ENCODE peak calls at places on chromosome 1, in six cellular contexts. E is PC-3, B is HL-60, I is fibroblast of lung, V is H1, Q is AG09309. U is an unnamed sample.

GRCh38 chr1:224929335-224930237 is at the start of gene DNAH14:
- DNase-seq in V (peak; percentile 92), B (peak; percentile 69), Q (peak; percentile 16), I (peak; percentile 90), E (peak; percentile 94), U (peak; percentile 73)

GRCh38 chr1:175656416-175656815 is 87.0 kb downstream of the TNR start:
- DNase-seq in E (no peak), V (no peak), Q (no peak), B (no peak), I (no peak), U (no peak)

GRCh38 chr1:108610073-108610472 is 50.2 kb downstream of the EEIG2 start:
- DNase-seq in Q (no peak), B (no peak), I (peak; percentile 16), V (no peak), E (no peak), U (no peak)

GRCh38 chr1:241352401-241352800 is 4.6 kb downstream of the RGS7 start:
- DNase-seq in E (no peak), V (no peak), B (no peak), I (no peak), Q (no peak), U (no peak)

GRCh38 chr1:248243204-248243603 is 12.0 kb downstream of the OR2M4 start:
- DNase-seq in Q (no peak), V (peak; percentile 42), E (peak; percentile 86), B (peak; percentile 55), I (peak; percentile 3), U (peak; percentile 14)

GRCh38 chr1:205379056-205379455 is 22.3 kb upstream of the KLHDC8A start:
- DNase-seq in B (no peak), V (peak; percentile 35), E (no peak), I (no peak), Q (no peak), U (no peak)

GRCh38 chr1:207868252-207868768 is 42.6 kb downstream of the CD34 start:
- DNase-seq in B (no peak), E (peak; percentile 70), I (no peak), Q (no peak), V (peak; percentile 58), U (peak; percentile 42)

GRCh38 chr1:43367026-43367903 is 546 bp downstream of the ELOVL1 start:
- DNase-seq in I (peak; percentile 72), E (peak; percentile 75), V (peak; percentile 60), Q (no peak), B (no peak), U (no peak)

GRCh38 chr1:75855010-75855409 is 58.3 kb downstream of the MSH4 start:
- DNase-seq in Q (peak; percentile 3), I (peak; percentile 77), B (no peak), V (no peak), E (peak; percentile 67), U (peak; percentile 8)

GRCh38 chr1:44610527-44611148 is 63.6 kb downstream of the TMEM53 start:
- DNase-seq in E (no peak), V (no peak), Q (no peak), B (no peak), I (no peak), U (no peak)

GRCh38 chr1:21623411-21623961 is 45.7 kb downstream of the RAP1GAP start:
- DNase-seq in B (no peak), E (peak; percentile 8), V (no peak), I (no peak), Q (no peak), U (no peak)

GRCh38 chr1:111302374-111302773 is 11.7 kb downstream of the CHIA start:
- DNase-seq in I (no peak), E (no peak), B (no peak), Q (no peak), V (no peak), U (no peak)

GRCh38 chr1:203041351-203041932 is 15.2 kb downstream of the PPFIA4 start:
- DNase-seq in E (no peak), I (no peak), B (no peak), Q (no peak), V (no peak), U (no peak)

GRCh38 chr1:115496904-115497527 is 144.8 kb upstream of the VANGL1 start:
- DNase-seq in V (peak; percentile 10), E (peak; percentile 92), I (peak; percentile 87), Q (peak; percentile 45), B (no peak), U (peak; percentile 70)

GRCh38 chr1:29490204-29490934 is 254.0 kb downstream of the PTPRU start:
- DNase-seq in B (no peak), V (peak; percentile 47), Q (no peak), I (no peak), E (no peak), U (no peak)

GRCh38 chr1:236833593-236833992 is 38.5 kb downstream of the MTR start:
- DNase-seq in B (no peak), V (no peak), I (no peak), Q (no peak), E (no peak), U (no peak)

GRCh38 chr1:183685112-183685713 is 32.1 kb upstream of the APOBEC4 start:
- DNase-seq in I (peak; percentile 31), B (peak; percentile 41), Q (no peak), E (peak; percentile 67), V (no peak), U (peak; percentile 60)

GRCh38 chr1:1796466-1796865 is 18.2 kb upstream of the NADK start:
- DNase-seq in E (no peak), I (no peak), V (no peak), B (no peak), Q (no peak), U (no peak)
- TF ChIP-seq CTCF in E (peak; percentile 67), I (no peak), V (peak; percentile 32), B (no peak), Q (peak; percentile 29), U (peak; percentile 20)

GRCh38 chr1:89147707-89148106 is 21.8 kb upstream of the GBP2 start:
- DNase-seq in V (no peak), Q (no peak), I (no peak), E (no peak), B (no peak), U (no peak)

GRCh38 chr1:89148259-89148658 is 22.3 kb upstream of the GBP2 start:
- DNase-seq in I (no peak), V (no peak), B (no peak), E (no peak), Q (no peak), U (no peak)

GRCh38 chr1:89149976-89150375 is 24.1 kb upstream of the GBP2 start:
- DNase-seq in E (no peak), I (no peak), B (no peak), Q (no peak), V (no peak), U (no peak)

GRCh38 chr1:89151021-89151420 is 24.8 kb downstream of the GBP7 start:
- DNase-seq in Q (no peak), I (no peak), E (no peak), V (no peak), B (no peak), U (no peak)

GRCh38 chr1:89149229-89149628 is 23.3 kb upstream of the GBP2 start:
- DNase-seq in V (no peak), Q (no peak), B (no peak), I (peak; percentile 21), E (peak; percentile 33), U (peak; percentile 36)
- TF ChIP-seq CTCF in V (peak; percentile 17), Q (peak; percentile 56), B (no peak), I (peak; percentile 44), E (peak; percentile 43), U (peak; percentile 45)

DNA sequence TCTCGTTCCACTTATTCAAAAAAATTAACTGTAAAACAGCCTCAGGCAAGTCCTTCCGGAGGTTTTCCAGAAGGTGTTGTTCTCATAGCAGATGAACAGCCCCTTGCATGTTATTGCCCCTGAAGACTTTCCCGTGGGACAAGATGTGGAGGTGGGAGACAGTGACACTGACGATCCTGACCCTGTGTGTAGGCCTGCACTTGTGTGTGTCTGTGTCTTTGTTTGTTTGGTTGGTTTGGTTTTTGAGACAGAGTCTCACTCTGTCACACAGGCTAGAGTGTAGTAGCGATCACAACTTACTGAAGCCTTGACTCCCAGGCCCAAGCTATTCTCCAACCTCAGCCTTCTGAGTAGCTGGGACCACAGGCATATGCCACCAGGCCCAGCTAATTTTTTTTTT is 12.6 kb downstream of the ETV3L start:
- DNase-seq in E (no peak), Q (no peak), B (no peak), V (peak; percentile 23), I (no peak), U (no peak)
- TF ChIP-seq CTCF in E (no peak), Q (no peak), B (no peak), V (no peak), I (no peak), U (no peak)

DNA sequence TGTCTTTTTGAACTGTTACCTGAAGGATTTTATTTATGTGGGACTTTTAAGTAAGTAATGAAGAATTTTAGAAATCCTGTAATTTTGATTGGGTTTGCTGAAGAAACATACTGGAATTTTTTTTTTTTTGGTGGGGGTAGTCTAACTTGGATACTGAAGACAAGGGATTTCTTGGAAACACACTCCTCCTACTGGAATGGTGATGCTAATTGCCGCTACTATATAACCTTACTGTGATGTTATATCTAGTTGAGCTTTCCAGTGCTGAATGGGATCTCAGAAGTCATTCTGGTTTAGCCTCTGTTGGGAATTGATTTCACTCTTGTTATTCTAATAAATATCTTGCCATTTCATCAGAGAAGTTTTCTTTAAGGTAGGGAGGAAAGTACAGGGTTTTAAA is 8.4 kb downstream of the PPP2R5A start:
- DNase-seq in B (no peak), I (no peak), V (no peak), Q (no peak), E (no peak), U (peak; percentile 16)
- TF ChIP-seq CTCF in B (no peak), I (no peak), V (no peak), Q (peak; percentile 28), E (peak; percentile 69), U (peak; percentile 30)

GRCh38 chr1:229420224-229420623 is 13.7 kb downstream of the ACTA1 start:
- DNase-seq in V (no peak), E (no peak), B (no peak), I (no peak), Q (no peak), U (no peak)

GRCh38 chr1:229425564-229426159 is 8.2 kb downstream of the ACTA1 start:
- DNase-seq in B (no peak), I (no peak), Q (no peak), V (no peak), E (no peak), U (no peak)

GRCh38 chr1:229420765-229421164 is 13.1 kb downstream of the ACTA1 start:
- DNase-seq in Q (no peak), E (peak; percentile 31), B (no peak), V (no peak), I (no peak), U (no peak)
- TF ChIP-seq CTCF in Q (no peak), E (peak; percentile 34), B (no peak), V (no peak), I (no peak), U (no peak)

DNA sequence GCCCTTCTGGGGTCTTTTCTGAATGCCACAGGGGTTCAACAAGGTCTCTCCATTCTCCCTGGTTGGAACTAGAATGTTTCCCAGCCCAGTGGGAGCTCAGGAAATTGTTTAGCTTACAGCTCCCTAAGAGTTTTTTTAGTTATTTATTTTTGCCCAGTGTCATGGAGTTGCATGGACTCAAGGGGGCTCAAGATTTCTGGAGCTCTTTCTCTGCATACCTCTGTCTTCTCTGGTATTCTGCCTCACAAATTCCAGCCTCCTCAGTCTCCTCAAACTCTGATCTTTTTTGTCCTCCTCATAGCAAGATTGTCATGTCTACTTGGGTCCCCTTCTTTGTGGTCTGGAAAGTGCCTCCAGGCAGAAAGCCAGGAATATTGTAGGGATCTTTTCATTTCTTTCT is 15.9 kb upstream of the PPP2R5A start:
- DNase-seq in V (no peak), I (no peak), E (no peak), B (no peak), Q (no peak), U (no peak)
- TF ChIP-seq CTCF in V (no peak), I (no peak), E (peak; percentile 19), B (no peak), Q (peak; percentile 2), U (no peak)

U was measured in AG10803.